ENCODE peak calls at places on chromosomes 11 and 22, in four cellular contexts. One of them, this sample, is unnamed.
A peak's percentile ranks its signal among the peaks of the same experiment; 100 is the strongest.

GRCh38 chr11:72735495-72736027 is 16.6 kb downstream of the ARAP1 start:
- DNase-seq in RWPE1: no peak
- DNase-seq in GM20000: no peak
- DNase-seq in astrocyte of the cerebellum: no peak
- DNase-seq in this sample: no peak

GRCh38 chr11:118923721-118924587 is 1.8 kb downstream of the BCL9L start:
- DNase-seq in RWPE1: no peak
- DNase-seq in GM20000: no peak
- DNase-seq in astrocyte of the cerebellum: no peak
- DNase-seq in this sample: peak; percentile 38

GRCh38 chr11:11163256-11163655 is 189.8 kb downstream of the CSNK2A3 start:
- DNase-seq in RWPE1: no peak
- DNase-seq in GM20000: no peak
- DNase-seq in astrocyte of the cerebellum: no peak
- DNase-seq in this sample: no peak

GRCh38 chr11:42239102-42239501 is 779.6 kb upstream of the LRRC4C start:
- DNase-seq in RWPE1: peak; percentile 19
- DNase-seq in GM20000: no peak
- DNase-seq in astrocyte of the cerebellum: peak; percentile 29
- DNase-seq in this sample: peak; percentile 54

GRCh38 chr11:10272132-10272531 is 21.9 kb downstream of the SBF2 start:
- DNase-seq in RWPE1: no peak
- DNase-seq in GM20000: no peak
- DNase-seq in astrocyte of the cerebellum: no peak
- DNase-seq in this sample: peak; percentile 21

GRCh38 chr11:73106347-73106746 is 35.8 kb downstream of the FCHSD2 start:
- DNase-seq in RWPE1: no peak
- DNase-seq in GM20000: no peak
- DNase-seq in astrocyte of the cerebellum: no peak
- DNase-seq in this sample: no peak

GRCh38 chr11:112321521-112322172 is 61.0 kb upstream of the PLET1 start:
- DNase-seq in RWPE1: peak; percentile 89
- DNase-seq in GM20000: no peak
- DNase-seq in astrocyte of the cerebellum: peak; percentile 88
- DNase-seq in this sample: peak; percentile 99

GRCh38 chr11:106329273-106330018 is 252.0 kb downstream of the AASDHPPT start:
- DNase-seq in RWPE1: no peak
- DNase-seq in GM20000: no peak
- DNase-seq in astrocyte of the cerebellum: no peak
- DNase-seq in this sample: no peak

GRCh38 chr11:30635401-30635989 is 49.3 kb upstream of the MPPED2 start:
- DNase-seq in RWPE1: no peak
- DNase-seq in GM20000: no peak
- DNase-seq in astrocyte of the cerebellum: peak; percentile 1
- DNase-seq in this sample: no peak

GRCh38 chr22:39900306-39901227 is at the start of gene GRAP2:
- DNase-seq in RWPE1: no peak
- DNase-seq in GM20000: peak; percentile 58
- DNase-seq in astrocyte of the cerebellum: no peak
- DNase-seq in this sample: no peak

GRCh38 chr11:19281041-19281440 is 40.3 kb upstream of the E2F8 start:
- DNase-seq in RWPE1: no peak
- DNase-seq in GM20000: peak; percentile 31
- DNase-seq in astrocyte of the cerebellum: no peak
- DNase-seq in this sample: no peak

DNA sequence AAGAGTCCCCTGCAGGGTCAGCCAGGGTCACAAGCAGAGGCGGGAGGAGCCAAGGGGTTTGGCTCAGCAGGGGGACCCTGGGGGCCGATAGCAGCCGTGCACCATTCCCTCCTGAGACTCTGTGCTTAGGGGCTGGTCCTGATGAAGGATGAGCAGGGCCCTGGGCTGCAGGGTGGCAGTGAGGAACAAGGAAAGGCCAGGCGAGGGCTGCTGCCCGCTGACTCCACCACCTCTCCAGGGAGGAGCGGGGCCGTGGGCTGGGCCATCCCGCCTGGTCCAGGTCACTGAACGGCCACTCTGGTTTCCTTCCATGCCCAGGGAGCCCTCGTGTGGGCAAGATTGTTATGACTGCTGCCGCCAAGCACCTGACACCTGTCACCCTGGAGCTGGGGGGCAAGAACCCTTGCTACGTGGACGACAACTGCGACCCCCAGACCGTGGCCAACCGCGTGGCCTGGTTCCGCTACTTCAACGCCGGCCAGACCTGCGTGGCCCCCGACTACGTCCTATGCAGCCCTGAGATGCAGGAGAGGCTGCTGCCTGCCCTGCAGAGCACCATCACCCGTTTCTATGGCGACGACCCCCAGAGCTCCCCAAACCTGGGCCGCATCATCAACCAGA is 9.2 kb upstream of the NDUFS8 start:
- DNase-seq in RWPE1: no peak
- DNase-seq in GM20000: no peak
- DNase-seq in astrocyte of the cerebellum: no peak
- DNase-seq in this sample: peak; percentile 73
- TF ChIP-seq CTCF in RWPE1: peak; percentile 32
- TF ChIP-seq CTCF in GM20000: no peak
- TF ChIP-seq CTCF in astrocyte of the cerebellum: peak; percentile 34
- TF ChIP-seq CTCF in this sample: peak; percentile 50

GRCh38 chr11:96426356-96427103 is 36.7 kb downstream of the JRKL start:
- DNase-seq in RWPE1: peak; percentile 54
- DNase-seq in GM20000: peak; percentile 33
- DNase-seq in astrocyte of the cerebellum: peak; percentile 32
- DNase-seq in this sample: peak; percentile 53
- TF ChIP-seq CTCF in RWPE1: peak; percentile 58
- TF ChIP-seq CTCF in GM20000: no peak
- TF ChIP-seq CTCF in astrocyte of the cerebellum: no peak
- TF ChIP-seq CTCF in this sample: peak; percentile 59

GRCh38 chr11:64102005-64102738 is 63.7 kb downstream of the MACROD1 start:
- DNase-seq in RWPE1: no peak
- DNase-seq in GM20000: no peak
- DNase-seq in astrocyte of the cerebellum: no peak
- DNase-seq in this sample: no peak

GRCh38 chr11:64100782-64101358 is 65.0 kb downstream of the MACROD1 start:
- DNase-seq in RWPE1: no peak
- DNase-seq in GM20000: no peak
- DNase-seq in astrocyte of the cerebellum: no peak
- DNase-seq in this sample: no peak

GRCh38 chr11:64101461-64101860 is 64.5 kb downstream of the MACROD1 start:
- DNase-seq in RWPE1: no peak
- DNase-seq in GM20000: no peak
- DNase-seq in astrocyte of the cerebellum: no peak
- DNase-seq in this sample: no peak

GRCh38 chr11:64099436-64099835 is 63.7 kb downstream of the FLRT1 start:
- DNase-seq in RWPE1: no peak
- DNase-seq in GM20000: no peak
- DNase-seq in astrocyte of the cerebellum: no peak
- DNase-seq in this sample: no peak

DNA sequence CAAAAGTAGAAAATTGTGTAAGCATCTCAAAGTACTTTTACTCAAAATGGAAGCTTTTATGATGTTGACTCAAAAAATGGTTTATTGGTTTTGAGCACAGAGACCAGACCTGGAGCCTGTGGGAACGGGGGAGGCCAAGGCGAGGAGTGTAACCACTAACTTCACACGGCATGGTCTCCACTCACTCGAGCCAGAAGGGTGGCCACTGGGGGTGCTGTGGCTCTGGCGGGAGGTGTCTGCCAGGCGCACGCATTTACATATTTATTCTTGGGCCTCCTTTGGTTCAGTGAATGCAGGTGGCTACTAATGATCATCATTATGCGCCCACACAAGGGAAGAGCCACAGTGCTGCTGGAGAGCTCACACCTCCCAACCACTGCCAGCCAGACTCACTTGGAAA is 64.6 kb downstream of the FLRT1 start:
- DNase-seq in RWPE1: no peak
- DNase-seq in GM20000: peak; percentile 72
- DNase-seq in astrocyte of the cerebellum: no peak
- DNase-seq in this sample: no peak
- TF ChIP-seq CTCF in RWPE1: no peak
- TF ChIP-seq CTCF in GM20000: peak; percentile 31
- TF ChIP-seq CTCF in astrocyte of the cerebellum: peak; percentile 33
- TF ChIP-seq CTCF in this sample: no peak

GRCh38 chr11:117315285-117316196 is 515 bp downstream of the BACE1 start:
- DNase-seq in RWPE1: no peak
- DNase-seq in GM20000: peak; percentile 61
- DNase-seq in astrocyte of the cerebellum: no peak
- DNase-seq in this sample: no peak
- TF ChIP-seq CTCF in RWPE1: no peak
- TF ChIP-seq CTCF in GM20000: no peak
- TF ChIP-seq CTCF in astrocyte of the cerebellum: no peak
- TF ChIP-seq CTCF in this sample: no peak

DNA sequence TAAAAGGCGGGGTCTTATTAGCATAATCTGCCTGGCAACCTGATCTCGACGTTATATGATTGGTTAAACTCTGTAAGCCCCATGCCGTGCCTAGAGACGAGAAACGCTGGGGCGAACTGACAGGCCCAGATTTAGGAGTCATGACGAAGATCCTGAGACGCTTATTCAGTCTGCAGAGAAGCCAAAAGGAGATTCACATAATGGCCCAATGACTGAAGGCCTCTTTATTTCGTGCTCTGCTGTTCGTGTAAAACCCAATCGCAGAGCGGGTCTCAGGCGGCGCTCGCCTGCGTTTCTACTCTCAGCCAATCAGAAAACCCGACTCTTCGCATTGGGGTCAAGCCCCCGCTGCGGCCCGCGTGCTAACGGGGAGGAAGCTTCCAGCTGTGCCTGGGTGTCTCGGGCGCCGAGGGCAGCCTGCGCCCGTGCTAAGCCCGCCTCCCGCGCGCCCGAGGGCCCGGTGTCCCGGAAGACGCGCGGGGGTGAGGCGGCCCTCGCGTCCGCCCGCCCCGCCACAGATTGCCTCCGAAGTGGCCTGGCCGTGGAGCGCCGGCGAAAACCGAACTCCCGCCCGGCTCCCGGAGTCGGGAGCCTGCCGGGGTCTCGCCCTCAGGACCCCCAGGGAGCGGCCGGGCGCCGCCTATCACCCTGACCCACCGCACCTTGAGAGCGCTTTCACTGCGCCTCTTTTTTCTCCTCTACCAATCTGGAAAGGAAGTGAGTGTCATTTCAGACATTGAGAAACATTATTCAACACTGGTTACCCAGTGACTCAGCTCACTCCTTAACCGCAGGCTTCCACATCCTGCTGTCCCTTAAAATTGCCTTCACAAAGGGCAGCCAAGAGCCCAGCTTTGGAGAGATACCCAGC is 446 bp upstream of the PRDM10 start:
- DNase-seq in RWPE1: peak; percentile 100
- DNase-seq in GM20000: peak; percentile 98
- DNase-seq in astrocyte of the cerebellum: peak; percentile 97
- DNase-seq in this sample: peak; percentile 97
- TF ChIP-seq CTCF in RWPE1: no peak
- TF ChIP-seq CTCF in GM20000: no peak
- TF ChIP-seq CTCF in astrocyte of the cerebellum: no peak
- TF ChIP-seq CTCF in this sample: no peak

GRCh38 chr11:837189-837989 is 4.6 kb downstream of the CD151 start:
- DNase-seq in RWPE1: no peak
- DNase-seq in GM20000: no peak
- DNase-seq in astrocyte of the cerebellum: no peak
- DNase-seq in this sample: no peak

GRCh38 chr11:839875-840617 is 2.3 kb downstream of the POLR2L start:
- DNase-seq in RWPE1: no peak
- DNase-seq in GM20000: no peak
- DNase-seq in astrocyte of the cerebellum: no peak
- DNase-seq in this sample: no peak

GRCh38 chr11:839280-839623 is 3.1 kb downstream of the POLR2L start:
- DNase-seq in RWPE1: no peak
- DNase-seq in GM20000: no peak
- DNase-seq in astrocyte of the cerebellum: no peak
- DNase-seq in this sample: no peak

GRCh38 chr11:837990-838307 is 4.4 kb downstream of the POLR2L start:
- DNase-seq in RWPE1: no peak
- DNase-seq in GM20000: no peak
- DNase-seq in astrocyte of the cerebellum: no peak
- DNase-seq in this sample: no peak

DNA sequence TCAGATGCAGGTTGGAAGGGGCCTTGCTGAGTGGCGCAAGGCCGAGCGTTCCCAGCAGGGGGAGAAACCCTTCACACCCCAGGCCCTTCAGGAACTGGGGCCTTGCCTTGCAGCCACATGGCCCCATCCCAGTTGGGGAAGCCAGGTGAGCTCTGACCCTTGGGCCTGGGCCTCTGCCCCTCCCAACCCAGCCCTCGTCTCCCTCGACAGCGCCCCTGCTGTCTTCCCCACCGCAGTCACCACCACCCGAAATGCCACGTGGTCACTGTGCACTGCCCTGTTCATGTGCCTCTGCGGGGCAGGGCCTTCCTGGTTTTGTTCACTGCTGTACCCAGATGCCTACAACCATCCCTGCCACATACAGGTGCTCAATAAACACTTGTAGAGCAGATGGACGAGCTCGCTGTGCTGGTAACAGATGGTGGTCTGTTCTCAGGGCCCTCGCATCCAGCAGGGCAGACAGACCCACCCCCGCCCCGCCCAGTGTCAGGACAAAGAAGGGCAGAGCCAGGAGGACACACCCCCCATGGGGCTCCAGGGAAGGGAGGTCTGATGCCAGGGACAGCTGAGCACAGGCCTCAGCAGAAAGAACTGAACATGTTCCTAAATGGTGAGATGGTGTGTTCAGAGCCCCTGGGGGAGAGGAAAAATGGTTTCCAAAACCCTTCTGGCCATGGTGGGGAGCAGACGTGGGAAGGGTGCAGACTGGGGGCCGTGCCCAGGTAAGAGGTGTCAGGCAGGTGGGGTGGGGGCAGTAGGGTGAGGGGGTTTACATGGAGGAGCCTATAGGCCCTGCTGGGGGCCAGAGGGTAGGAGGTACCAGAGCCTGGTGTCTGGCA is 3.7 kb downstream of the POLR2L start:
- DNase-seq in RWPE1: no peak
- DNase-seq in GM20000: no peak
- DNase-seq in astrocyte of the cerebellum: no peak
- DNase-seq in this sample: no peak
- TF ChIP-seq CTCF in RWPE1: no peak
- TF ChIP-seq CTCF in GM20000: no peak
- TF ChIP-seq CTCF in astrocyte of the cerebellum: peak; percentile 15
- TF ChIP-seq CTCF in this sample: peak; percentile 40

DNA sequence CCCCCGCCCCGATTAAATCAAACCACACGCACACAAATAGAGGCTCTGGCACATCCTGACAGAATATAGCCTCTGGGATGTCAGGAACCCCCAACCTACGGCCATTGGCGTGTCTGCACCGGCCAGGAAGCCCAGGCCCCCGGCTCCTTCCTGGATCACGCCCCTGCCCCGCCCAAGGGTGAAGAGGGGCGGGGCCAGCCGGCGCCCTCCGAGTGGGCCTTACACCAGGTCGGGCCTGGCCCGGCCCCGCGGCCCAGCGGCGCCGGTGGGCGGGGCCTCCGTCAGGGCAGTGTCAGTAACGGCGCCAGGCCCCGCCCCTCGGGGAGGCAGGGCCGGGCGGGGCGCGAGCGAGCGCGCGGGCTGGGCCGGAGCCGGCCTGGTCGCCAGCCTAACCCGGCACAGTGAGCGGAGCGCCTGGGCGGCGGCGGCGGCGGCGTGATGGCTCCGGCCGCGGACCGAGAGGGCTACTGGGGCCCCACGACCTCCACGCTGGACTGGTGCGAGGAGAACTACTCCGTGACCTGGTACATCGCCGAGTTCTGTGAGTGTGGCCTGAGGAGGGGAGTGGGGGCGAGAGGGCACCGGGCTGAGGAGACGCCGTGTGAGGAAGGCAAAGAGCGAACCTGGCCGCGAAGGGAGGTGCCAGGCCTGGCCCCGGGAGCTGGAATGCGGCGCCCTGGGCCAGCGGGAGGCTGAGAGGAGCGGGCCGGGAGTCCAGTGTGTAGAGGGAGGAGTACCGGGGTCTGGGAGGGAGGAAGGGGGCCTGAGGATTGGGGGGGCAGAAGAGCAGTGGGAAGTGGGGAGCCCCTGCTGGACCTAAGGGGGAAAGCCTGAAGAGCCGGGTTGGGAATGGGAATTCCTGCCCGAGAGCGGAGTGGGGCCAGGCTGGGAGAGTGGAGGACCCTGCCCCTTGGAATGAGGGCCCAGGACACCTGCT is at the start of gene ACER3:
- DNase-seq in RWPE1: peak; percentile 92
- DNase-seq in GM20000: peak; percentile 99
- DNase-seq in astrocyte of the cerebellum: peak; percentile 46
- DNase-seq in this sample: peak; percentile 89
- TF ChIP-seq CTCF in RWPE1: peak; percentile 47
- TF ChIP-seq CTCF in GM20000: no peak
- TF ChIP-seq CTCF in astrocyte of the cerebellum: peak; percentile 55
- TF ChIP-seq CTCF in this sample: peak; percentile 22